ENCODE peak calls at places on chromosomes 3 and 15, in eight cellular contexts. One of them, this sample, is unnamed.

GRCh38 chr15:87743557-87743956 is 513.0 kb downstream of the NTRK3 start:
- DNase-seq in tibial nerve: no peak
- DNase-seq in A549: no peak
- DNase-seq in esophagus muscularis mucosa: no peak
- DNase-seq in transverse colon: no peak
- DNase-seq in stomach: no peak
- DNase-seq in sigmoid colon: no peak
- DNase-seq in suprapubic skin: no peak
- DNase-seq in this sample: no peak

GRCh38 chr3:141401584-141402475 is 33.5 kb downstream of the ZBTB38 start:
- DNase-seq in tibial nerve: peak
- DNase-seq in A549: peak
- DNase-seq in esophagus muscularis mucosa: no peak
- DNase-seq in transverse colon: peak
- DNase-seq in stomach: peak
- DNase-seq in sigmoid colon: no peak
- DNase-seq in suprapubic skin: no peak
- DNase-seq in this sample: peak

GRCh38 chr15:70378126-70379031 is 280.7 kb upstream of the TLE3 start:
- DNase-seq in tibial nerve: no peak
- DNase-seq in A549: no peak
- DNase-seq in esophagus muscularis mucosa: peak
- DNase-seq in transverse colon: no peak
- DNase-seq in stomach: peak
- DNase-seq in sigmoid colon: peak
- DNase-seq in suprapubic skin: peak
- DNase-seq in this sample: no peak

GRCh38 chr3:44109997-44110396 is 131.7 kb upstream of the TOPAZ1 start:
- DNase-seq in tibial nerve: no peak
- DNase-seq in A549: no peak
- DNase-seq in esophagus muscularis mucosa: no peak
- DNase-seq in transverse colon: no peak
- DNase-seq in stomach: no peak
- DNase-seq in sigmoid colon: no peak
- DNase-seq in suprapubic skin: no peak
- DNase-seq in this sample: no peak

GRCh38 chr3:99344216-99344615 is 294.2 kb upstream of the COL8A1 start:
- DNase-seq in tibial nerve: no peak
- DNase-seq in A549: no peak
- DNase-seq in esophagus muscularis mucosa: no peak
- DNase-seq in transverse colon: no peak
- DNase-seq in stomach: no peak
- DNase-seq in sigmoid colon: no peak
- DNase-seq in suprapubic skin: no peak
- DNase-seq in this sample: no peak

GRCh38 chr3:98655666-98656065 is 62.3 kb upstream of the CPOX start:
- DNase-seq in tibial nerve: no peak
- DNase-seq in A549: no peak
- DNase-seq in esophagus muscularis mucosa: no peak
- DNase-seq in transverse colon: no peak
- DNase-seq in stomach: no peak
- DNase-seq in sigmoid colon: no peak
- DNase-seq in suprapubic skin: no peak
- DNase-seq in this sample: no peak

GRCh38 chr3:113264249-113264648 is 52.9 kb downstream of the BOC start:
- DNase-seq in tibial nerve: no peak
- DNase-seq in A549: no peak
- DNase-seq in esophagus muscularis mucosa: no peak
- DNase-seq in transverse colon: no peak
- DNase-seq in stomach: no peak
- DNase-seq in sigmoid colon: no peak
- DNase-seq in suprapubic skin: peak
- DNase-seq in this sample: no peak

GRCh38 chr3:71955549-71956373 is 170.8 kb upstream of the PROK2 start:
- DNase-seq in tibial nerve: peak
- DNase-seq in A549: peak
- DNase-seq in esophagus muscularis mucosa: peak
- DNase-seq in transverse colon: peak
- DNase-seq in stomach: peak
- DNase-seq in sigmoid colon: peak
- DNase-seq in suprapubic skin: peak
- DNase-seq in this sample: peak

GRCh38 chr15:99438691-99439523 is 126.9 kb upstream of the MEF2A start:
- DNase-seq in tibial nerve: no peak
- DNase-seq in A549: no peak
- DNase-seq in esophagus muscularis mucosa: peak
- DNase-seq in transverse colon: peak
- DNase-seq in stomach: peak
- DNase-seq in sigmoid colon: peak
- DNase-seq in suprapubic skin: no peak
- DNase-seq in this sample: peak

GRCh38 chr15:80559320-80559693 is 135.8 kb upstream of the ABHD17C start:
- DNase-seq in tibial nerve: no peak
- DNase-seq in A549: no peak
- DNase-seq in esophagus muscularis mucosa: no peak
- DNase-seq in transverse colon: no peak
- DNase-seq in stomach: no peak
- DNase-seq in sigmoid colon: no peak
- DNase-seq in suprapubic skin: no peak
- DNase-seq in this sample: no peak

GRCh38 chr3:11236588-11237461 is 35.4 kb upstream of the ATG7 start:
- DNase-seq in tibial nerve: peak
- DNase-seq in A549: peak
- DNase-seq in esophagus muscularis mucosa: no peak
- DNase-seq in transverse colon: peak
- DNase-seq in stomach: peak
- DNase-seq in sigmoid colon: no peak
- DNase-seq in suprapubic skin: no peak
- DNase-seq in this sample: peak

GRCh38 chr3:16147226-16147625 is 27.3 kb upstream of the GALNT15 start:
- DNase-seq in tibial nerve: no peak
- DNase-seq in A549: no peak
- DNase-seq in esophagus muscularis mucosa: peak
- DNase-seq in transverse colon: no peak
- DNase-seq in stomach: no peak
- DNase-seq in sigmoid colon: no peak
- DNase-seq in suprapubic skin: no peak
- DNase-seq in this sample: no peak

GRCh38 chr3:5231067-5231466 is 43.6 kb downstream of the EDEM1 start:
- DNase-seq in tibial nerve: no peak
- DNase-seq in A549: no peak
- DNase-seq in esophagus muscularis mucosa: no peak
- DNase-seq in transverse colon: no peak
- DNase-seq in stomach: no peak
- DNase-seq in sigmoid colon: no peak
- DNase-seq in suprapubic skin: no peak
- DNase-seq in this sample: no peak

GRCh38 chr3:194936659-194937058 is 251.0 kb downstream of the FAM43A start:
- DNase-seq in tibial nerve: no peak
- DNase-seq in A549: no peak
- DNase-seq in esophagus muscularis mucosa: peak
- DNase-seq in transverse colon: no peak
- DNase-seq in stomach: no peak
- DNase-seq in sigmoid colon: no peak
- DNase-seq in suprapubic skin: no peak
- DNase-seq in this sample: no peak
- TF ChIP-seq EP300 in tibial nerve: no peak
- TF ChIP-seq EP300 in A549: no peak
- TF ChIP-seq EP300 in esophagus muscularis mucosa: no peak
- TF ChIP-seq EP300 in transverse colon: no peak
- TF ChIP-seq EP300 in stomach: no peak
- TF ChIP-seq EP300 in sigmoid colon: no peak
- TF ChIP-seq EP300 in suprapubic skin: no peak
- TF ChIP-seq EP300 in this sample: no peak

GRCh38 chr3:147483145-147483544 is 74.0 kb downstream of the ZIC1 start:
- DNase-seq in tibial nerve: no peak
- DNase-seq in A549: no peak
- DNase-seq in esophagus muscularis mucosa: no peak
- DNase-seq in transverse colon: no peak
- DNase-seq in stomach: no peak
- DNase-seq in sigmoid colon: no peak
- DNase-seq in suprapubic skin: no peak
- DNase-seq in this sample: no peak
- TF ChIP-seq EP300 in tibial nerve: no peak
- TF ChIP-seq EP300 in A549: no peak
- TF ChIP-seq EP300 in esophagus muscularis mucosa: no peak
- TF ChIP-seq EP300 in transverse colon: no peak
- TF ChIP-seq EP300 in stomach: no peak
- TF ChIP-seq EP300 in sigmoid colon: no peak
- TF ChIP-seq EP300 in suprapubic skin: no peak
- TF ChIP-seq EP300 in this sample: no peak

GRCh38 chr3:126130981-126131750 is 47.2 kb upstream of the SLC41A3 start:
- DNase-seq in tibial nerve: no peak
- DNase-seq in A549: no peak
- DNase-seq in esophagus muscularis mucosa: peak
- DNase-seq in transverse colon: peak
- DNase-seq in stomach: peak
- DNase-seq in sigmoid colon: peak
- DNase-seq in suprapubic skin: peak
- DNase-seq in this sample: peak

GRCh38 chr3:126128504-126129407 is 44.8 kb upstream of the SLC41A3 start:
- DNase-seq in tibial nerve: no peak
- DNase-seq in A549: no peak
- DNase-seq in esophagus muscularis mucosa: peak
- DNase-seq in transverse colon: no peak
- DNase-seq in stomach: peak
- DNase-seq in sigmoid colon: peak
- DNase-seq in suprapubic skin: peak
- DNase-seq in this sample: no peak

GRCh38 chr3:126131881-126132750 is 48.2 kb upstream of the SLC41A3 start:
- DNase-seq in tibial nerve: no peak
- DNase-seq in A549: no peak
- DNase-seq in esophagus muscularis mucosa: peak
- DNase-seq in transverse colon: peak
- DNase-seq in stomach: peak
- DNase-seq in sigmoid colon: peak
- DNase-seq in suprapubic skin: peak
- DNase-seq in this sample: no peak

GRCh38 chr3:126129408-126129891 is 45.5 kb upstream of the SLC41A3 start:
- DNase-seq in tibial nerve: no peak
- DNase-seq in A549: no peak
- DNase-seq in esophagus muscularis mucosa: peak
- DNase-seq in transverse colon: peak
- DNase-seq in stomach: peak
- DNase-seq in sigmoid colon: peak
- DNase-seq in suprapubic skin: peak
- DNase-seq in this sample: peak

DNA sequence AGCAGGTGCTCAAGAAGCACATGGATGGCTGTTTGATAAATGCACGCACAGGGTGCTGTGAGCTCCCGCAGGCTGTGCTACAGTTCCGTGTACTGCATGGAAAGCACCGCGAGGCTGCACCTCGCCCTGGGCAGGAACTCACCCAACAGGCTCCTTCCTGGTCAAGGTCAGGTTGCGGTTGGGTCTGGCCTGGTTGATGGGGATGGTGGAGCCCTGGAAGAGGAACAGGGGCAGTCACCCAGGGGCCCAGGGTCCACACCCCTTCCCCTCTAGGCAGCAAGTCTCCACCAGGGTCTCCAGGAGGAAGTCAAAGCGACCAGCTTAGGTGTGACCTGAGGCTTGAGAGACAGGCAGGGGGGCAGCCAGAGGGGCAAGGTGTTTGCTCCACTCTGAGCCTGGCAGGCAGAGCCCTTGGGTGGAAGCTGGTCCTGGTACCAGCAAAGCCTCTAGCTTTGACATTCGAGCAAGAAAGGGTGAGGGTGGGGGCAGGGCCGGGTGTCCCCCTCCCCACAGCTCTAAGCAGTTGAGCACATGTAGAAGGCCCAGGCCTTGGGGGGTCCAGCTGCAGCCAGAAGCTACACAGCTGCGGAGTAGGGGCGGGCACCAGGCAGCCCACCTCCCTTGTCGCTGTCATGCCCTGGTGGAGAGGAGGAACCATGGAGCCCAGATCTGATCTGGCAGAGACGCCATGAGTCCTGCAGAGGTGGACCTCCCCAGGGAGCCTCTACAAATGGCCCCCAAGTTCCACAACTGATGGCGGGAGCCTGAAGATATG is 46.3 kb upstream of the SLC41A3 start:
- DNase-seq in tibial nerve: no peak
- DNase-seq in A549: no peak
- DNase-seq in esophagus muscularis mucosa: peak
- DNase-seq in transverse colon: peak
- DNase-seq in stomach: peak
- DNase-seq in sigmoid colon: peak
- DNase-seq in suprapubic skin: peak
- DNase-seq in this sample: peak
- TF ChIP-seq EP300 in tibial nerve: no peak
- TF ChIP-seq EP300 in A549: no peak
- TF ChIP-seq EP300 in esophagus muscularis mucosa: no peak
- TF ChIP-seq EP300 in transverse colon: no peak
- TF ChIP-seq EP300 in stomach: no peak
- TF ChIP-seq EP300 in sigmoid colon: no peak
- TF ChIP-seq EP300 in suprapubic skin: no peak
- TF ChIP-seq EP300 in this sample: no peak

GRCh38 chr15:78418681-78419080 is 19.3 kb upstream of the IREB2 start:
- DNase-seq in tibial nerve: no peak
- DNase-seq in A549: no peak
- DNase-seq in esophagus muscularis mucosa: no peak
- DNase-seq in transverse colon: peak
- DNase-seq in stomach: no peak
- DNase-seq in sigmoid colon: no peak
- DNase-seq in suprapubic skin: no peak
- DNase-seq in this sample: no peak

GRCh38 chr15:78420766-78421165 is 17.2 kb upstream of the IREB2 start:
- DNase-seq in tibial nerve: no peak
- DNase-seq in A549: no peak
- DNase-seq in esophagus muscularis mucosa: no peak
- DNase-seq in transverse colon: no peak
- DNase-seq in stomach: no peak
- DNase-seq in sigmoid colon: no peak
- DNase-seq in suprapubic skin: no peak
- DNase-seq in this sample: no peak

GRCh38 chr15:78419331-78419730 is 18.7 kb upstream of the IREB2 start:
- DNase-seq in tibial nerve: no peak
- DNase-seq in A549: no peak
- DNase-seq in esophagus muscularis mucosa: no peak
- DNase-seq in transverse colon: no peak
- DNase-seq in stomach: no peak
- DNase-seq in sigmoid colon: no peak
- DNase-seq in suprapubic skin: no peak
- DNase-seq in this sample: no peak

GRCh38 chr15:78420220-78420619 is 17.8 kb upstream of the IREB2 start:
- DNase-seq in tibial nerve: no peak
- DNase-seq in A549: no peak
- DNase-seq in esophagus muscularis mucosa: no peak
- DNase-seq in transverse colon: no peak
- DNase-seq in stomach: no peak
- DNase-seq in sigmoid colon: no peak
- DNase-seq in suprapubic skin: no peak
- DNase-seq in this sample: no peak

DNA sequence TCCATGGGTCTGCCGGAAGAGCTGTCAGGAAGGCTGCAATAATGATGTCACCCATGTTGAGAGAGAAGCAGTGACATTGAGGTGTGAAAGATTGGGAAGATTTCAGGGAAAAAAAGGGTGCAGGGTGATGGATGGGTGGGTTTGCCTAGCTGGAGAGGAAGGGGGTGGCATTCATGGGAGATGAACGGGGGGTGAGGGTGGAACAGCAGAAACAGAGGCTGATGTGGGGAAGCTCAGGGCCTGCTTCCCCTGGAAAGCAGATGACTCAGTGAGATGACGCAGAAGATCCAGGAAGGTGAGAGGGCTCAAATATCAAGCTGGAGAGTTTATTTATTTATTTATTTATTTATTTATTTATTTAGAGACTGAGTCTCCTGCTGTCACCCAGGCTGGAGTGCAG is 19.8 kb upstream of the IREB2 start:
- DNase-seq in tibial nerve: no peak
- DNase-seq in A549: no peak
- DNase-seq in esophagus muscularis mucosa: no peak
- DNase-seq in transverse colon: no peak
- DNase-seq in stomach: no peak
- DNase-seq in sigmoid colon: no peak
- DNase-seq in suprapubic skin: no peak
- DNase-seq in this sample: no peak
- TF ChIP-seq EP300 in tibial nerve: no peak
- TF ChIP-seq EP300 in A549: no peak
- TF ChIP-seq EP300 in esophagus muscularis mucosa: no peak
- TF ChIP-seq EP300 in transverse colon: no peak
- TF ChIP-seq EP300 in stomach: no peak
- TF ChIP-seq EP300 in sigmoid colon: no peak
- TF ChIP-seq EP300 in suprapubic skin: no peak
- TF ChIP-seq EP300 in this sample: no peak

This sample was measured in ovary.